ENCODE peak calls at places on chromosome 7, in four cellular contexts. E is MV-4-11; J is stimulated activated CD4-positive, alpha-beta T cell treated with anti-CD3 and anti-CD28 coated beads, Interleukin-2, amount 100 ng/mL, for 24 hours; D is T-helper 1 cell. L is an unnamed sample.

GRCh38 chr7:95046494-95047240 is 139.3 kb downstream of the PPP1R9A start:
- DNase-seq in E (peak), J (no peak), D (no peak), L (no peak)

GRCh38 chr7:40138973-40139372 is 4.2 kb downstream of the SUGCT start:
- DNase-seq in E (no peak), J (no peak), D (no peak), L (no peak)

GRCh38 chr7:38934536-38934935 is 25.5 kb upstream of the VPS41 start:
- DNase-seq in E (no peak), J (no peak), D (no peak), L (no peak)

GRCh38 chr7:83271212-83272099 is 108.8 kb upstream of the PCLO start:
- DNase-seq in E (peak), J (no peak), D (no peak), L (no peak)

GRCh38 chr7:44311561-44312495 is 13.6 kb downstream of the CAMK2B start:
- DNase-seq in E (no peak), J (no peak), D (no peak), L (no peak)

GRCh38 chr7:141698247-141699015 is 3.5 kb downstream of the DENND11 start:
- DNase-seq in E (peak), J (no peak), D (no peak), L (peak)

GRCh38 chr7:36216063-36216684 is 63.1 kb downstream of the EEPD1 start:
- DNase-seq in E (peak), J (no peak), D (no peak), L (no peak)

GRCh38 chr7:131530137-131530536 is 26.3 kb downstream of the PODXL start:
- DNase-seq in E (no peak), J (no peak), D (no peak), L (no peak)

GRCh38 chr7:113730309-113730955 is 188.4 kb downstream of the PPP1R3A start:
- DNase-seq in E (peak), J (no peak), D (no peak), L (no peak)

GRCh38 chr7:103656221-103656620 is 210.2 kb upstream of the SLC26A5 start:
- DNase-seq in E (no peak), J (no peak), D (no peak), L (no peak)

L was measured in GF-D8.